ENCODE peak calls at places on chromosomes 16 and 17, in nine cellular contexts. I, C, H, N, L, M, X, G and W are unnamed samples.

GRCh38 chr16:519841-520687 is 7.4 kb upstream of the CAPN15 start:
- DNase-seq in N (no peak), G (no peak), M (no peak), C (no peak), I (no peak), H (no peak), L (no peak), X (no peak), W (no peak)

GRCh38 chr16:57360321-57360935 is 1.8 kb downstream of the CCL22 start:
- DNase-seq in N (no peak), X (no peak), C (no peak), G (no peak), H (no peak), L (no peak), M (no peak), I (peak), W (no peak)

GRCh38 chr17:80793851-80794267 is 197.8 kb upstream of the CHMP6 start:
- DNase-seq in G (no peak), L (no peak), I (no peak), H (no peak), X (no peak), N (peak), M (no peak), C (peak), W (peak)

GRCh38 chr16:8070501-8070900 is 519.8 kb downstream of the TMEM114 start:
- DNase-seq in I (no peak), L (no peak), M (no peak), G (no peak), N (no peak), C (no peak), H (no peak), X (no peak), W (no peak)

GRCh38 chr16:12651765-12652531 is 151.7 kb downstream of the CPPED1 start:
- DNase-seq in G (no peak), M (no peak), X (no peak), N (no peak), I (no peak), H (no peak), C (no peak), L (no peak), W (no peak)

GRCh38 chr17:50046179-50046578 is 9.7 kb upstream of the ITGA3 start:
- DNase-seq in C (no peak), N (no peak), I (peak), X (no peak), L (no peak), H (no peak), M (no peak), G (peak), W (no peak)

GRCh38 chr17:40303009-40303657 is 5.8 kb upstream of the RARA start:
- DNase-seq in X (no peak), I (no peak), H (peak), G (peak), N (peak), C (peak), M (no peak), L (no peak), W (peak)

GRCh38 chr17:28475151-28475900 is 1.9 kb downstream of the SLC13A2 start:
- DNase-seq in X (no peak), I (peak), M (no peak), C (no peak), L (no peak), G (no peak), H (no peak), N (peak), W (no peak)

GRCh38 chr17:16942141-16943031 is 29.5 kb downstream of the TNFRSF13B start:
- DNase-seq in M (no peak), C (no peak), X (no peak), N (no peak), I (no peak), L (no peak), H (peak), G (peak), W (no peak)

GRCh38 chr17:39173539-39174274 is 7.7 kb upstream of the ARL5C start:
- DNase-seq in M (no peak), L (no peak), H (no peak), N (no peak), X (no peak), G (no peak), C (no peak), I (no peak), W (no peak)

GRCh38 chr17:41785091-41785875 is 1.2 kb downstream of the JUP start:
- DNase-seq in M (no peak), H (no peak), I (no peak), C (peak), G (peak), X (no peak), L (no peak), N (peak), W (no peak)

GRCh38 chr16:68005786-68006286 is 6.6 kb upstream of the DPEP2 start:
- DNase-seq in X (no peak), M (no peak), H (no peak), C (peak), G (peak), N (peak), I (no peak), L (no peak), W (no peak)

GRCh38 chr16:56684926-56685590 is 2.8 kb downstream of the MT1X start:
- DNase-seq in M (no peak), H (no peak), C (no peak), G (no peak), X (no peak), L (peak), N (no peak), I (peak), W (no peak)

GRCh38 chr17:56830726-56831363 is 2.9 kb downstream of the C17orf67 start:
- DNase-seq in M (no peak), H (no peak), C (no peak), I (no peak), X (no peak), N (no peak), G (no peak), L (no peak), W (no peak)

GRCh38 chr17:17391575-17392370 is 85.0 kb upstream of the MED9 start:
- DNase-seq in I (no peak), L (no peak), C (no peak), X (no peak), G (peak), N (no peak), M (no peak), H (no peak), W (no peak)

GRCh38 chr16:10552281-10552680 is 28.1 kb downstream of the EMP2 start:
- DNase-seq in X (no peak), H (no peak), M (no peak), L (no peak), G (no peak), C (no peak), I (no peak), N (no peak), W (no peak)

GRCh38 chr17:81859906-81860755 is at the start of gene P4HB:
- DNase-seq in C (no peak), I (no peak), X (no peak), G (no peak), H (no peak), L (no peak), M (no peak), N (no peak), W (no peak)

GRCh38 chr17:81365601-81366585 is 29.4 kb upstream of the BAHCC1 start:
- DNase-seq in L (peak), C (peak), N (peak), I (no peak), M (no peak), X (no peak), G (peak), H (no peak), W (no peak)

GRCh38 chr16:29877266-29877961 is 14.4 kb upstream of the CDIPT start:
- DNase-seq in I (no peak), C (peak), X (no peak), G (peak), L (no peak), M (no peak), N (peak), H (no peak), W (peak)

GRCh38 chr16:4336701-4337539 is 14.2 kb downstream of the PAM16 start:
- DNase-seq in I (peak), M (no peak), X (no peak), G (no peak), C (no peak), H (no peak), L (no peak), N (no peak), W (no peak)

GRCh38 chr17:49903523-49903922 is 55.7 kb upstream of the TAC4 start:
- DNase-seq in L (no peak), G (peak), X (no peak), H (no peak), M (no peak), C (no peak), N (no peak), I (no peak), W (no peak)

GRCh38 chr16:709651-710499 is 4.3 kb upstream of the FBXL16 start:
- DNase-seq in G (peak), I (no peak), N (peak), L (no peak), H (peak), M (no peak), C (peak), X (no peak), W (peak)

GRCh38 chr17:27657620-27658019 is 26.6 kb downstream of the LGALS9 start:
- DNase-seq in I (no peak), L (no peak), M (no peak), G (peak), C (peak), N (peak), X (no peak), H (no peak), W (peak)

GRCh38 chr17:79549111-79549915 is 61.5 kb downstream of the RBFOX3 start:
- DNase-seq in L (no peak), C (no peak), I (no peak), N (no peak), X (no peak), G (peak), M (no peak), H (no peak), W (no peak)

GRCh38 chr17:69523252-69523861 is 108.9 kb downstream of the MAP2K6 start:
- DNase-seq in I (no peak), G (peak), X (peak), C (peak), N (peak), L (peak), M (no peak), H (peak), W (peak)

GRCh38 chr16:72400257-72401078 is 228.5 kb upstream of the PMFBP1 start:
- DNase-seq in X (peak), C (peak), M (no peak), I (no peak), G (peak), N (peak), L (peak), H (peak), W (peak)

GRCh38 chr17:60473788-60474187 is 51.5 kb downstream of the CHCT1 start:
- DNase-seq in G (no peak), N (no peak), L (no peak), H (no peak), X (peak), I (no peak), C (no peak), M (no peak), W (peak)

GRCh38 chr17:9414471-9414870 is 161.1 kb downstream of the STX8 start:
- DNase-seq in G (no peak), H (no peak), N (no peak), I (no peak), X (no peak), M (no peak), L (no peak), C (no peak), W (no peak)

GRCh38 chr17:57898487-57899311 is 48.9 kb upstream of the MRPS23 start:
- DNase-seq in N (peak), L (peak), X (no peak), I (peak), G (peak), C (peak), H (no peak), M (peak), W (no peak)

GRCh38 chr16:27248036-27248435 is 20.5 kb downstream of the NSMCE1 start:
- DNase-seq in L (no peak), X (no peak), G (no peak), I (no peak), H (no peak), N (no peak), M (no peak), C (no peak), W (no peak)

GRCh38 chr16:12390644-12391043 is 413.0 kb downstream of the CPPED1 start:
- DNase-seq in I (no peak), H (no peak), X (no peak), N (peak), G (no peak), L (no peak), C (no peak), M (no peak), W (peak)

GRCh38 chr17:8391711-8392110 is 5.9 kb downstream of the RNF222 start:
- DNase-seq in C (no peak), X (no peak), G (peak), N (no peak), I (no peak), L (no peak), H (no peak), M (no peak), W (no peak)

GRCh38 chr17:8123695-8124349 is at the start of gene HES7:
- DNase-seq in M (no peak), H (no peak), G (peak), I (no peak), L (no peak), C (no peak), N (no peak), X (no peak), W (no peak)

GRCh38 chr16:3652373-3653037 is 2.0 kb upstream of the DNASE1 start:
- DNase-seq in L (no peak), X (no peak), M (no peak), H (no peak), C (no peak), N (no peak), I (peak), G (no peak), W (no peak)

DNA sequence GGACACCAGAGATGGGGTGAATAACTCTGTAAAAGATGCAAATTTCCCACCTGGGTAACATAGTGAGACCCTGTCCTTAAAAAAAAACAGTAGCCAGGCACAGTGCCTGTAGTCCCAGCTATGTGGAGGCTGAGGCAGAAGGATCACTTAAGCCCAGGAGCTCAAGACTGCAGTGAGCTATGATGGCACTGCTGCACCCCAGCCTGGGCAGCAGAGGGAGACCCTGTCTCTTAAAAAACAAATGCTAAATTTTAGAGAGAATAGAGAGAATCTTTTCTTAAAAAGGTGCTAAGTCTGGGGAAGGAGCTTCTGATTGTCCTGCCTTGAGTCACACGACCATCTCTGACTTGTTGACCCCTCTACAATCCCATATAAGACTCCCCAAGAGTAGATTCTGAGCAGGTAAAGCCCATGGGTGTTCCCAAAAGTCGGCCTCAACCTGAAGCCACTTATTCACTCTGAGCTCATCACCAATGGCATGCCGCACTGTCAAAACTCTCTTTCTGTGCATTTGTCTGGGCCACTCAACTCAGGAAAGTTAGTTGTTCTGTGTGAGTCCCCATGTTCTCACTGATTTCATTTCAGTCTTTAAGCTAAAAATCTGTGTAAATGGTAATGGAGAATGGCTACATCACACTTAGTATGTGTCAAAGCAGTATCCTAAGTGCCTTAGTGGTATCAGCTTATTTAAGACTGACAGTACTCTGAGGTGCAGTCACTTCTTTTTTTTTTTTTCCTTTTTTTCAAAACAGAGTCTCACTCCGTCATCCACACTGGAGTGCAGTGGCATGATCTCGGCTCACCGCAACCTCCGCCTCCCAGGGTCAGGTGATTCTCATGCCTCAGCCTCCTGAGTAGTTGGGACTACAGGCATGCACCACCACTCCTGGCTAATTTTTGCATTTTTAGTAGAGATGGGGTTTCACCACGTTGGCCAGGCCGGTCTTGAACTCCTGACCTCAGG is 41.6 kb downstream of the PRKCB start:
- DNase-seq in X (no peak), M (no peak), C (no peak), I (no peak), N (no peak), L (no peak), H (no peak), G (peak), W (no peak)
- TF ChIP-seq CTCF in X (no peak), M (no peak), C (no peak), I (no peak), N (no peak), L (no peak), H (no peak), G (peak), W (no peak)

GRCh38 chr16:30941600-30942420 is 7.1 kb upstream of the ORAI3 start:
- DNase-seq in M (peak), X (peak), L (peak), N (peak), G (peak), I (peak), C (peak), H (no peak), W (peak)
- H3K4me3 ChIP-seq in M (no peak), X (no peak), L (no peak), N (no peak), G (no peak), I (no peak), C (no peak), H (no peak), W (no peak)

DNA sequence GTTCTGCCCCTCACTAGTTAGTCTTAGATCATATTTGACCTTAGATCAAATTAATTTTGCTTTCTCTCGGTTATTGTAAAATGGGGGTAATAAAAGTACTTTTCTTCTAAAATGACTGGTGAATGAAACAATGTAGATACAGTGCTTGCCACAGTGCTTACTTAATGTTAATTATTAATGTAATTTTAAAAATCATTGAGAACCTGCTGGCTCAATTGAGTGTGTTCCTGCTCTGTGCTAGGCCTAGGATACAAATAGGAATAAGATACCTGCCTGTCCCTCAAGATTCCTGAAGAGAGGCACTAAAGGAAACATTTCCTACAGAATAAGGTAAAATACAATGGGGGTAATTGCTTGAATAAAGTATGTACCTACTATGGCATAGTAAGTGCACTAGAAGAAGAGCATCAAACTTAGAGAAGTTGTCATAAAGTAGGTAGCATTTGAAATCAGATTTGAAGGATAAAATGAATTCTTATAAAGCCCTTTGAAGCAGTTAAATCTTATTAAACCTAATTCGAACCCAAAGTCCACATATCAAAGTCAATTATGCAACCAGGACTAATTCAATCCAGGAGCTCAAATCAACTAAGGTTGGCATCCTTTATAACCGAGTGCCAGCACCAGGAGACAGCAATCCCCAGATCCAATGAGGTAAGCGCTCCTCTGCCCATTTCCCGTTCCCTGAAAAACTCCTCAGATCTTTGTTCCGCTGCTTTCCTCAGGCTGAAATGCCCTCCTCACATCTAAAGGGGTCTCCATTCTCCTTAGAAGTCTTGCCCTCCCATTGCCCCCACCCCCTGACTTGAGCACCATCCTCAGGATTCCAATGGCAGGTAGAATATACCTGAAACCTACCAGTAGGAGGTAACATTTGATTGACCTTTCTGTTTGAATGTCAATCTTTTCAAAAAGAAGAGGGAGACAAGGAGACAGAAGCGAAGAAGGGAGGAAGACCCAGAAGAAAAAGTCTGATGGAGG is 2.4 kb upstream of the MED13 start:
- DNase-seq in H (no peak), C (no peak), G (peak), X (no peak), N (no peak), L (no peak), I (no peak), M (no peak), W (no peak)
- TF ChIP-seq CTCF in H (no peak), C (no peak), G (peak), X (no peak), N (no peak), L (no peak), I (no peak), M (no peak), W (no peak)

GRCh38 chr17:1484060-1484535 is 8.4 kb downstream of the MYO1C start:
- DNase-seq in G (no peak), I (no peak), H (no peak), M (no peak), C (no peak), N (no peak), L (no peak), X (no peak), W (no peak)
- H3K4me3 ChIP-seq in G (no peak), I (peak), H (peak), M (peak), C (no peak), N (no peak), L (no peak), X (no peak), W (no peak)